ENCODE peak calls at places on chromosomes 13 and 19, in five cellular contexts. J is aorta; I is thoracic aorta; Z is left lung; T is effector memory CD4-positive, alpha-beta T cell. Y is an unnamed sample. For H3K36me3, the result is how much of the 10 kb centered on the place peaks cover.

GRCh38 chr19:36225219-36225892 is 10.4 kb downstream of the ZNF146 start:
- DNase-seq in J (no peak), I (no peak), Z (no peak), T (no peak), Y (no peak)

GRCh38 chr13:87052731-87053130 is 618.4 kb upstream of the SLITRK5 start:
- DNase-seq in J (no peak), I (no peak), Z (no peak), T (no peak), Y (no peak)

GRCh38 chr19:5144545-5145179 is 175.7 kb downstream of the KDM4B start:
- DNase-seq in J (no peak), I (no peak), Z (no peak), T (no peak), Y (no peak)

GRCh38 chr19:48858984-48859710 is 9.3 kb downstream of the PLEKHA4 start:
- DNase-seq in J (peak), I (no peak), Z (peak), T (peak), Y (peak)

GRCh38 chr13:98315466-98315865 is 138.4 kb upstream of the RNF113B start:
- DNase-seq in J (no peak), I (no peak), Z (no peak), T (no peak), Y (no peak)

GRCh38 chr13:76213423-76213904 is 577.3 kb downstream of the LMO7 start:
- DNase-seq in J (no peak), I (no peak), Z (no peak), T (no peak), Y (no peak)

GRCh38 chr19:3801412-3802096 is 15.4 kb upstream of the MATK start:
- DNase-seq in J (no peak), I (no peak), Z (peak), T (peak), Y (peak)

GRCh38 chr13:106061781-106062180 is 473.7 kb downstream of the EFNB2 start:
- DNase-seq in J (no peak), I (no peak), Z (no peak), T (no peak), Y (no peak)

GRCh38 chr19:58586131-58586765 is 13.1 kb upstream of the MZF1 start:
- DNase-seq in J (peak), I (no peak), Z (no peak), T (no peak), Y (no peak)

GRCh38 chr19:38979867-38980266 is 4.3 kb upstream of the FBXO17 start:
- DNase-seq in J (no peak), I (no peak), Z (no peak), T (no peak), Y (no peak)

GRCh38 chr19:34269968-34270621 is 15.7 kb downstream of the GARRE1 start:
- DNase-seq in J (peak), I (peak), Z (peak), T (peak), Y (peak)

GRCh38 chr13:36098080-36098479 is 33.1 kb downstream of the DCLK1 start:
- DNase-seq in J (no peak), I (no peak), Z (no peak), T (no peak), Y (no peak)

GRCh38 chr19:51572908-51573307 is 1.8 kb downstream of the ZNF175 start:
- DNase-seq in J (no peak), I (no peak), Z (no peak), T (no peak), Y (no peak)

GRCh38 chr19:51573331-51573730 is 2.2 kb downstream of the ZNF175 start:
- DNase-seq in J (no peak), I (no peak), Z (no peak), T (no peak), Y (no peak)

GRCh38 chr19:51572415-51572814 is 1.3 kb downstream of the ZNF175 start:
- DNase-seq in J (no peak), I (no peak), Z (no peak), T (no peak), Y (no peak)

GRCh38 chr19:51571599-51571998 is 516 bp downstream of the ZNF175 start:
- DNase-seq in J (no peak), I (no peak), Z (no peak), T (no peak), Y (no peak)

GRCh38 chr19:51570962-51571575 is at the start of gene ZNF175:
- DNase-seq in J (peak), I (peak), Z (peak), T (peak), Y (peak)
- H3K27ac ChIP-seq in J (no peak), I (peak), Z (no peak), T (peak), Y (no peak)

GRCh38 chr13:102620512-102620911 is 23.7 kb downstream of the TPP2 start:
- DNase-seq in J (no peak), I (no peak), Z (no peak), T (no peak), Y (no peak)
- H3K36me3 ChIP-seq in J (under half), I (under half), Z (under half), T (half or more), Y (half or more)

DNA sequence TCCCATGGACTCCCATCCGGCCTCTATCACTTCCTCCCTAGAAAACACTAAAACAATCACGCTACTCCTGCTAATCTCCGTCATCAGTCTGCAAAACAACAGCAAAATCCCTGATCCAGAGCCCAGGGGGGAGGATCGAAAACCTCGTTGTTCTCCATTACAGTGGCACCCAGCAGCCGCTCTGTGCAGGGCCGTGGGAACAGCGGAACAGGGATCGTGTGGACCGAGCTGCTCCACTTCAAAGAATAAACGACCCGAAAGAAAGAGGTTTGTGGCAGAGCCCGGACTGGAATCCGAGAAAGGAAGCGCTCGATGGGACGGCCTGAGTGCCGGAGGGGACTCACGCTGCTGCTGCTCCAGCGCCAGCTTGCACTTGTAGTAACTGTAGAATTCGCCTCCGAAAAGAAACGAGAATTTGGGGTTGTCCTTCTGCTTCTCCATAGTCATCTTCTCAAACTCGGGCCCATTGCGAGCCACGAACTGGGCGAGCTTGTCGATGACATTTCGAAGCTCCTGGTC is 652 bp downstream of the CHERP start:
- DNase-seq in J (no peak), I (no peak), Z (no peak), T (no peak), Y (no peak)
- H3K27ac ChIP-seq in J (no peak), I (peak), Z (peak), T (peak), Y (peak)

DNA sequence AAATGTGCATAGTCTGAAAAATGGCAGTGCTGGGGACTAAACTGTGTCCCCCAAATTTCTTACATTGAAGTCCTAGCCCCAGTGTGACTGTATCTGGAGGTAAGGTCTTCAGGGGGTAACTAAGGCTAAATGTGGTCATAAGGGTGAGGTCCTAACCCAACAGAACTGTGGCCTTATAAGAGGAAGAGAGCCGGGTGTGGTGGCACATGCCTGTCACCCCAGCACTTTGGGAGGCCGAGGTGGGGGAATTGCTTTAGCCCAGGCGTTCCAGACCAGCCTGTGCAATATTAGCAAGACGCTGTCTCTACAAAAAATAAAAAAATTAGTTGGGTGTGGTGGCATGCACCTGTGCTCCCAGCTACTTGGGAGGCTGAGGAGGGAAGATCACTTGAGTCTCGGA is 17.8 kb downstream of the PROZ start:
- DNase-seq in J (peak), I (no peak), Z (peak), T (peak), Y (peak)
- H3K36me3 ChIP-seq in J (under half), I (half or more), Z (under half), T (under half), Y (under half)

GRCh38 chr19:41412953-41413352 is 14.2 kb downstream of the B3GNT8 start:
- DNase-seq in J (no peak), I (no peak), Z (no peak), T (no peak), Y (no peak)

GRCh38 chr19:41411094-41411493 is 13.5 kb downstream of the BCKDHA start:
- DNase-seq in J (no peak), I (no peak), Z (no peak), T (no peak), Y (no peak)

GRCh38 chr19:41411682-41412265 is 14.2 kb downstream of the BCKDHA start:
- DNase-seq in J (no peak), I (no peak), Z (no peak), T (no peak), Y (no peak)

GRCh38 chr19:41409288-41409687 is 11.7 kb downstream of the BCKDHA start:
- DNase-seq in J (no peak), I (no peak), Z (peak), T (no peak), Y (no peak)

GRCh38 chr19:41410655-41411054 is 13.0 kb downstream of the BCKDHA start:
- DNase-seq in J (no peak), I (no peak), Z (no peak), T (no peak), Y (no peak)
- H3K27ac ChIP-seq in J (no peak), I (no peak), Z (peak), T (no peak), Y (no peak)

GRCh38 chr13:112554214-112554850 is 33.6 kb downstream of the TUBGCP3 start:
- DNase-seq in J (no peak), I (no peak), Z (no peak), T (no peak), Y (no peak)
- H3K36me3 ChIP-seq in J (under half), I (half or more), Z (under half), T (half or more), Y (half or more)

DNA sequence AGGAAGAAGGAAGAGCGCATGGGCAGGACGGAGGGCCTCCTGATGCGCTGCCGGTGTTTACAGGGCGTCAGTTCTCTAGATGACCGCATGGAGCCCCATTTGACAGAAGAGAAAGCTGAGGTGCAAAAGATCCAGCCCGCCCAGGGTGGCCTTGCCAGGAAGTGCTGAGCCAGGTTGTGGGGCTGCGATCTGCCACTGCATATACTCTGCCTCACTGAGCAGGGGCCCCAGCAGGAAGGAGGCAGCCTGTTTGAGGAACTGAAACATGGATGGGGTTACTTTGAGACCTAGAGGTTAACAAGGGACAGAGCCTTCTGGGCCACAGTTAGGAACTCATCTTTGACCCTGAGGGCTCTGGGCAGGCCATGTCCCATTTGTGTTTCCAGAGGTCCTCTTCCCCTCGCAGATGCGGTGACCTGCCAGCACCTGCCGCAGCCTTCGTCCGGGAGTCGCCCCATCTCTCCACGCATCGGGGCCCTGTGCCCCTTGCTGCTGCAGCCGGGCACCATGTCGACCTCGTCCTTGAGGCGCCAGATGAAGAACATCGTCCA is 3.2 kb downstream of the EPN1 start:
- DNase-seq in J (peak), I (no peak), Z (peak), T (no peak), Y (no peak)
- H3K27ac ChIP-seq in J (no peak), I (no peak), Z (peak), T (no peak), Y (no peak)

DNA sequence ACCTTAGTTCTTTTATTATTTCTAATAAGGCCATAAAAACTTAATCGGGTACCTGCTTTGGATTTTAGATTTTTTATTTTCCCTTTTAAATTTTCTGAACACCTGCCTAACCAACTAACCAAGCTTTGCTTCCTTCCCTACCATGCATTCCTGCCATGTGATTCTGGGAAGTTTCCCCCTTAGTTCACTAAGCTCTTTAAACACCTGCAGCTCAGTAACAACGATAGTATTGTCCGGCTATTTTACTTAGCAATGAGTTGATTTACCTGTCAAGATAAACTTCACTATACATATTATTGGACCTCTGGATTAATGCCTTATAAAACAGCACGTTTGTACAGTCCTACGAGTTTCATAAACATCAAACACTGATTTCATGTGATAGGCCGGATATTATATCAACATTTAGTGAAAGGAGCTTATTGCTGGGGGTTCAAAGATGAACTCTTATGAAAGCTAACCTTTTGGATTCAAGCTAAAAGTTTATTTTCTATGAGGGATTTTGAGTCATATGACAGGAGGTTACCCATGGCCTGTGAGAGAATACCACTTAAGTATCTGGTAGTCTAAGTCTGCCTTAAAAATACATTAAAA is 81.0 kb upstream of the STARD13 start:
- DNase-seq in J (no peak), I (no peak), Z (no peak), T (no peak), Y (no peak)
- H3K36me3 ChIP-seq in J (under half), I (under half), Z (under half), T (under half), Y (under half)

GRCh38 chr13:99507054-99507453 is 5.8 kb downstream of the TM9SF2 start:
- DNase-seq in J (no peak), I (no peak), Z (no peak), T (no peak), Y (no peak)

GRCh38 chr13:99501952-99502310 is 659 bp downstream of the TM9SF2 start:
- DNase-seq in J (peak), I (no peak), Z (peak), T (no peak), Y (peak)

GRCh38 chr13:99509477-99509876 is 8.2 kb downstream of the TM9SF2 start:
- DNase-seq in J (no peak), I (no peak), Z (no peak), T (no peak), Y (no peak)

GRCh38 chr13:99506632-99507031 is 5.4 kb downstream of the TM9SF2 start:
- DNase-seq in J (no peak), I (no peak), Z (no peak), T (no peak), Y (no peak)

DNA sequence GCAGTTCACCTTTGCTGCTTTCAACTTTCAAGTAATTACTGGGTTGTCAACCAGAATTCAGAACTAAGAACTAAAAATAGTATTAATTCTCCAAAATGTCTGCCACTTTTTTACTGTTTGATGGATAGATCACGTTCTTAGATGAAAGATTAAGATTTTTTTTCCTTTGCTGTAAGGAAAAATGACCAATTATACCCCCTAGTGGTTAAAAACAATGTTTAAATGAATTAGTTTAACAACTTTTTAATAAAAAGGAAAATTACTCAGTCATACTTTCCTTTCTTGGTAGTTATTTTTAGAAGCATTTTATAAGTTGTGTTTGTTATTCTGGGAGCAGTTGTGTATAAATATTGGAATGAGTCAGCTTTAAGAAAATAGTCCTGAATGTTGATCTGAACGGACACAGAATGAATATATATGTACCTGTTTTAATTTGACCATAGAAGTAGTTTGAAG is 4.6 kb downstream of the TM9SF2 start:
- DNase-seq in J (no peak), I (no peak), Z (no peak), T (no peak), Y (peak)
- H3K27ac ChIP-seq in J (no peak), I (no peak), Z (no peak), T (no peak), Y (no peak)

GRCh38 chr13:49476529-49476928 is 19.2 kb upstream of the PHF11 start:
- DNase-seq in J (no peak), I (no peak), Z (no peak), T (no peak), Y (no peak)
- H3K36me3 ChIP-seq in J (under half), I (under half), Z (under half), T (half or more), Y (half or more)

Y was measured in CD4-positive, CD25-positive, alpha-beta regulatory T cell.